ENCODE peak calls at places on chromosomes 1 and 21, in six cellular contexts. One of them, this sample, is unnamed.
A peak's percentile ranks its signal among the peaks of the same experiment; 100 is the strongest.

GRCh38 chr1:17002524-17002902 is 9.2 kb downstream of the ATP13A2 start:
- DNase-seq in HepG2: no peak
- DNase-seq in GM12878: no peak
- DNase-seq in HCT116: no peak
- DNase-seq in H1: no peak
- DNase-seq in K562: no peak
- DNase-seq in this sample: no peak

GRCh38 chr1:36400825-36401601 is 3.3 kb upstream of the LSM10 start:
- DNase-seq in HepG2: peak; percentile 93
- DNase-seq in GM12878: no peak
- DNase-seq in HCT116: peak; percentile 95
- DNase-seq in H1: peak; percentile 83
- DNase-seq in K562: peak; percentile 82
- DNase-seq in this sample: no peak

GRCh38 chr1:190754769-190755168 is 277.1 kb upstream of the BRINP3 start:
- DNase-seq in HepG2: peak; percentile 3
- DNase-seq in GM12878: no peak
- DNase-seq in HCT116: peak; percentile 24
- DNase-seq in H1: no peak
- DNase-seq in K562: no peak
- DNase-seq in this sample: no peak

GRCh38 chr1:149887456-149888159 is 11.8 kb upstream of the BOLA1 start:
- DNase-seq in HepG2: peak; percentile 98
- DNase-seq in GM12878: peak; percentile 50
- DNase-seq in HCT116: peak; percentile 98
- DNase-seq in H1: peak; percentile 87
- DNase-seq in K562: peak; percentile 70
- DNase-seq in this sample: peak; percentile 99

GRCh38 chr1:88736633-88737248 is 52.7 kb downstream of the PKN2 start:
- DNase-seq in HepG2: peak; percentile 38
- DNase-seq in GM12878: no peak
- DNase-seq in HCT116: peak; percentile 23
- DNase-seq in H1: peak; percentile 71
- DNase-seq in K562: peak; percentile 18
- DNase-seq in this sample: peak; percentile 63

GRCh38 chr1:151574575-151575529 is 34.7 kb downstream of the TUFT1 start:
- DNase-seq in HepG2: no peak
- DNase-seq in GM12878: no peak
- DNase-seq in HCT116: peak; percentile 51
- DNase-seq in H1: no peak
- DNase-seq in K562: peak; percentile 84
- DNase-seq in this sample: no peak

GRCh38 chr21:36510911-36511310 is 31.0 kb upstream of the CLDN14 start:
- DNase-seq in HepG2: no peak
- DNase-seq in GM12878: no peak
- DNase-seq in HCT116: no peak
- DNase-seq in H1: no peak
- DNase-seq in K562: no peak
- DNase-seq in this sample: no peak

GRCh38 chr1:214002472-214002871 is 14.7 kb downstream of the PROX1 start:
- DNase-seq in HepG2: peak; percentile 78
- DNase-seq in GM12878: no peak
- DNase-seq in HCT116: no peak
- DNase-seq in H1: peak; percentile 13
- DNase-seq in K562: peak; percentile 28
- DNase-seq in this sample: no peak

GRCh38 chr1:193729429-193729828 is 543.0 kb upstream of the B3GALT2 start:
- DNase-seq in HepG2: no peak
- DNase-seq in GM12878: no peak
- DNase-seq in HCT116: no peak
- DNase-seq in H1: no peak
- DNase-seq in K562: no peak
- DNase-seq in this sample: no peak

GRCh38 chr21:33029975-33030461 is 4.3 kb downstream of the OLIG2 start:
- DNase-seq in HepG2: no peak
- DNase-seq in GM12878: no peak
- DNase-seq in HCT116: no peak
- DNase-seq in H1: peak; percentile 54
- DNase-seq in K562: no peak
- DNase-seq in this sample: no peak

GRCh38 chr1:96565546-96565945 is 156.0 kb upstream of the PTBP2 start:
- DNase-seq in HepG2: no peak
- DNase-seq in GM12878: no peak
- DNase-seq in HCT116: no peak
- DNase-seq in H1: no peak
- DNase-seq in K562: no peak
- DNase-seq in this sample: no peak

GRCh38 chr1:110606784-110607662 is 865 bp upstream of the KCNA2 start:
- DNase-seq in HepG2: no peak
- DNase-seq in GM12878: no peak
- DNase-seq in HCT116: no peak
- DNase-seq in H1: peak; percentile 63
- DNase-seq in K562: peak; percentile 34
- DNase-seq in this sample: no peak

GRCh38 chr1:15610167-15610566 is 7.1 kb upstream of the DDI2 start:
- DNase-seq in HepG2: peak; percentile 71
- DNase-seq in GM12878: no peak
- DNase-seq in HCT116: no peak
- DNase-seq in H1: no peak
- DNase-seq in K562: no peak
- DNase-seq in this sample: peak; percentile 74

GRCh38 chr1:82392946-82393345 is 592.2 kb downstream of the ADGRL2 start:
- DNase-seq in HepG2: no peak
- DNase-seq in GM12878: no peak
- DNase-seq in HCT116: no peak
- DNase-seq in H1: no peak
- DNase-seq in K562: no peak
- DNase-seq in this sample: no peak

GRCh38 chr1:82395450-82395849 is 594.7 kb downstream of the ADGRL2 start:
- DNase-seq in HepG2: no peak
- DNase-seq in GM12878: no peak
- DNase-seq in HCT116: no peak
- DNase-seq in H1: no peak
- DNase-seq in K562: no peak
- DNase-seq in this sample: no peak

GRCh38 chr1:82390627-82391026 is 589.9 kb downstream of the ADGRL2 start:
- DNase-seq in HepG2: no peak
- DNase-seq in GM12878: no peak
- DNase-seq in HCT116: no peak
- DNase-seq in H1: no peak
- DNase-seq in K562: no peak
- DNase-seq in this sample: no peak

GRCh38 chr1:82391712-82392111 is 591.0 kb downstream of the ADGRL2 start:
- DNase-seq in HepG2: no peak
- DNase-seq in GM12878: no peak
- DNase-seq in HCT116: no peak
- DNase-seq in H1: no peak
- DNase-seq in K562: no peak
- DNase-seq in this sample: no peak

DNA sequence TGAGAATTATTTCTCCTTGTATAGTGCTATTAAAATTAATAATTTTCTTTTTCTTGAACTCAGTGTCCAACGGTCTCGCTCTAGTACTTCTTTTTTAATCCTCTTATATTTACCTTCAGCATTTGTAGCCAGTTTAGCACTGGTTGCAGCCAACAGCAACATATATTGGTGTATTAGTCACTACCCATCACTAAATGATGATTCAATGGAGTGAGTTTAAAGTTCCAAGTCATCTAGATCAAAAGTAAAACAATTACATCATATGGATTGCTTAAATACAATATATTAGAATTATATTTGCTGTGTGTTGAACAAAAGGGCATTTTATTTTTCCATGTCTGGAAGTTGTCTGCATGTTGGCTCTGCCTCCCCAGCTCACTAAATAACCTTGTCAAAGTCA is 591.8 kb downstream of the ADGRL2 start:
- DNase-seq in HepG2: no peak
- DNase-seq in GM12878: no peak
- DNase-seq in HCT116: no peak
- DNase-seq in H1: no peak
- DNase-seq in K562: no peak
- DNase-seq in this sample: no peak
- TF ChIP-seq JUND in HepG2: no peak
- TF ChIP-seq JUND in GM12878: no peak
- TF ChIP-seq JUND in HCT116: no peak
- TF ChIP-seq JUND in H1: no peak
- TF ChIP-seq JUND in K562: no peak
- TF ChIP-seq JUND in this sample: no peak

DNA sequence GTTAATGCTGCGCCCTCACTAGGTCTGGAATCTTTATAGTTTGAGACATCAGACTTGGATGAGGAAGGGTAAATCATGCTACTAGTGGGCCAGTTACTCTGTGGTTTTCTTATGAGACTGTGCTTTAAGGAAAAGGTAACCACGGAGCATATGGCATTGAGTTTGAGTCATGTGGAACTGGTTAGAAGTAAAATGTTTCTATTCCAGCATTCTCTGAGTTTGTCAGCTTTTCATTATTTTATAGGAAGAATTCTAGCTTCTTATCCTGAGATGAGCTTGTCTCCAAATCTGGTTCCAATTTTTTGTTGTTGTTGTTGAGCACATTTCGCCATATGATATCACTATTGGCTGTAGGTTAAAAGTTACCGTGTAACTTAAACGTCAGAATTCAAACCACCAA is 69.8 kb downstream of the ATF6 start:
- DNase-seq in HepG2: no peak
- DNase-seq in GM12878: no peak
- DNase-seq in HCT116: no peak
- DNase-seq in H1: no peak
- DNase-seq in K562: no peak
- DNase-seq in this sample: no peak
- TF ChIP-seq JUND in HepG2: no peak
- TF ChIP-seq JUND in GM12878: no peak
- TF ChIP-seq JUND in HCT116: no peak
- TF ChIP-seq JUND in H1: no peak
- TF ChIP-seq JUND in K562: no peak
- TF ChIP-seq JUND in this sample: no peak

DNA sequence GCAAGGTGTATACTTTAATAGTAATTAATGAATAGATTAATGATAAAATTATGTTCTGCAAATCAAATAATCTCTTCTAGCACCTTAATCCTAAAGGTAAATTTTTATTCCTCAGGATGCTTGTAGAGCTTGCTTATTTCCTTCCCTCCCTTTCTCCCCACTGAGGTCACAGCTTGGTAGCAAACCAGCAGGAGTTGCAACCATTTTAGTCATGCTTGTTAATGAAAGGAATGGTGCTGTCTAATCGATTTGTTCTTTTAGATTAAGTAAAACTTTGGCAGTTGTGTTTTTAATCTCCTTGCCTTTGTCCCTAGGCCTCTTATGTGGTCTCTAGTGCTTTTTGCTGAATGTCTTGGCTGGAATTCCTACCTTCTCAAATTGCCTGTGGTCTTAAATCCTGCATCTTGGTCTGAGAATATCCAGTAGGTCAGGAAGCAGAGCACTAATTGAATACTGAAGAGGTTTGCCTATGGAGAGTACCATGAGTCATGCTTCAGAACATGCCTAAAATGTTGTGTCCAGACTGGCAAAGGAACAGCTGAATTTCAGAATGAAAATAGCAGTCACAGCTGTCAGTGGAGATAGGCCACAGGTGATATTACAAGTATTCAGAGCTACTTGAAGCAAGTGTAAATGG is 36.3 kb upstream of the RWDD3 start:
- DNase-seq in HepG2: no peak
- DNase-seq in GM12878: no peak
- DNase-seq in HCT116: no peak
- DNase-seq in H1: no peak
- DNase-seq in K562: no peak
- DNase-seq in this sample: no peak
- TF ChIP-seq JUND in HepG2: no peak
- TF ChIP-seq JUND in GM12878: no peak
- TF ChIP-seq JUND in HCT116: no peak
- TF ChIP-seq JUND in H1: no peak
- TF ChIP-seq JUND in K562: no peak
- TF ChIP-seq JUND in this sample: no peak

DNA sequence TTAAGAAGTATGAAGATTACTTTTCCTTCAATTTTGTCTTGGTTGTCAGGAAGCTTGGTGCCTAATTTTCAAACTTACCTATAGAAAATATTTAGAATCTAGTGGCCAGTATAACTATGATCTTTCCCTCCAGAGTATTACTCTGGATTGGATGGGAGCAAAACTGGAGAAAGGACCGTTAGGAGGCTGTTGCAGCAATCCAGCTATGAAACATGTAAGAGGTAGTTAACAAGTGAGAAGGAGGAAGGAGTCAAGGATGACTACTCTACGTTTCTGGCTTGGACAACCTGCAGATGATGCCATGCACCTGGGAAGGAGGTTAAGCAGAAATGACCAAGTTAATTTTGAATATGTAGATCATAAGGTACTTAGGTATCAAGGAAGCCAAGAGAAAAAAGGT is 3.5 kb upstream of the ACP6 start:
- DNase-seq in HepG2: no peak
- DNase-seq in GM12878: no peak
- DNase-seq in HCT116: no peak
- DNase-seq in H1: no peak
- DNase-seq in K562: no peak
- DNase-seq in this sample: no peak
- TF ChIP-seq JUND in HepG2: no peak
- TF ChIP-seq JUND in GM12878: no peak
- TF ChIP-seq JUND in HCT116: no peak
- TF ChIP-seq JUND in H1: no peak
- TF ChIP-seq JUND in K562: no peak
- TF ChIP-seq JUND in this sample: no peak

DNA sequence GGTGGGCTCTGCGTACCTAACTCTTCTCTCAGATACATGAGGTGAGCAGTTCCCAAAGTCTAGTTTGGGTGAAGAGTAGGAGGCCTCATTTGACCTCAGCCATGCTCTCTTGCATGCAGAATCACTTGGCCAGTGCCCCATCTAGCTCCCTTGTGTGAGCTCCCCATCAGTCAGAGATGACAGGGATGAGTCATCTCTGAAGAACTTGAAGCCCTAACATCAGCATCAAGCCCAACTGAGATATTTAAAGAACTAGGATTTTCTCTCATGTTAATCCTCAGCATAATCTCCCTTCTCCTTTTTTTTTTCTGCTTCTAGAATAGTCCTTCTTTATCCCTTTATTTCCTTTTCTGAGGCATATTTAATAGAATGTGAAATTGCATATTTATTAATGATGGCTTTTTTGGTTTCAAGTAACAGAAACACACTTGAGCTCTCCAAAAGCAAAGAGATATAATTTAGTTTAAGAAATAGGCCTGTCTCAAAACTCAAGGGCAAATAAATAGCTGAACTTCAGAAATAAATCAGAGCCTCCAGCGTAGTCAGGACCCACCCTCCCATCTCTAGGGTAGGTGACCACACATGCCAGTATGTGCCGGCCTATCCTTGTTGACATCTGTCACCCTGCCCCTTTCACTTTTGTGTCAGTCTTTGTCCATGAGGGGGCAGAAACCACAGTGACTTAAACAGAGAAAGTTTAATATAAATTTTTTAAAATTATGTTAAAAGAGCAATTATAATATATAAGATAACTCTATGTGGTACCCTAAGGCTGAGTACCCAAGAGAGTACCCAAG is 112.3 kb downstream of the TSEN15 start:
- DNase-seq in HepG2: no peak
- DNase-seq in GM12878: peak; percentile 42
- DNase-seq in HCT116: no peak
- DNase-seq in H1: no peak
- DNase-seq in K562: peak; percentile 24
- DNase-seq in this sample: no peak
- TF ChIP-seq JUND in HepG2: no peak
- TF ChIP-seq JUND in GM12878: peak; percentile 47
- TF ChIP-seq JUND in HCT116: no peak
- TF ChIP-seq JUND in H1: peak; percentile 51
- TF ChIP-seq JUND in K562: peak; percentile 93
- TF ChIP-seq JUND in this sample: no peak

This sample was measured in T47D.